ENCODE peak calls at places on chromosome 19, in six cellular contexts. L is ovary, D is K562, X is endothelial cell of umbilical vein, Q is HepG2, B is breast epithelium. S is an unnamed sample.

GRCh38 chr19:49855676-49856573 is 5.0 kb downstream of the PTOV1 start:
- DNase-seq in Q (no peak), L (no peak), D (no peak), B (no peak), X (no peak), S (no peak)

GRCh38 chr19:36420961-36421748 is 2.7 kb upstream of the ZFP82 start:
- DNase-seq in X (peak), B (peak), Q (no peak), D (no peak), L (no peak), S (no peak)

GRCh38 chr19:1073063-1073955 is 6.3 kb downstream of the ARHGAP45 start:
- DNase-seq in Q (no peak), B (no peak), X (no peak), L (no peak), D (peak), S (no peak)

GRCh38 chr19:35718345-35719041 is 690 bp downstream of the KMT2B start:
- DNase-seq in B (no peak), X (peak), Q (no peak), D (no peak), L (no peak), S (peak)

GRCh38 chr19:13004273-13004672 is 9.0 kb downstream of the NFIX start:
- DNase-seq in X (no peak), L (no peak), D (no peak), B (no peak), Q (no peak), S (no peak)

GRCh38 chr19:57191141-57192063 is at the start of gene ZNF264:
- DNase-seq in Q (peak), B (peak), X (peak), L (peak), D (peak), S (peak)

GRCh38 chr19:1284293-1284978 is 1.2 kb upstream of the EFNA2 start:
- DNase-seq in D (no peak), X (no peak), B (no peak), L (no peak), Q (no peak), S (no peak)

GRCh38 chr19:14146789-14147216 is 10.4 kb upstream of the ASF1B start:
- DNase-seq in D (no peak), X (no peak), Q (no peak), B (no peak), L (no peak), S (peak)

GRCh38 chr19:55253842-55254624 is 4.8 kb downstream of the PPP6R1 start:
- DNase-seq in L (no peak), B (no peak), D (no peak), X (peak), Q (no peak), S (no peak)

GRCh38 chr19:35458821-35459391 is 10.8 kb downstream of the FFAR2 start:
- DNase-seq in X (peak), L (no peak), D (no peak), Q (peak), B (no peak), S (no peak)

GRCh38 chr19:12788682-12789097 is 2.6 kb upstream of the JUNB start:
- DNase-seq in X (peak), D (no peak), B (no peak), Q (peak), L (peak), S (no peak)

GRCh38 chr19:7687177-7687576 is 6.5 kb downstream of the TRAPPC5 start:
- DNase-seq in X (no peak), D (no peak), Q (no peak), B (no peak), L (no peak), S (no peak)

GRCh38 chr19:34220472-34221063 is 33.8 kb upstream of the GARRE1 start:
- DNase-seq in X (peak), D (peak), B (peak), L (peak), Q (peak), S (no peak)

GRCh38 chr19:55179570-55180484 is at the start of gene SYT5:
- DNase-seq in X (no peak), D (peak), Q (no peak), L (peak), B (no peak), S (no peak)

GRCh38 chr19:13082192-13083007 is 20.3 kb downstream of the LYL1 start:
- DNase-seq in L (no peak), B (no peak), D (peak), X (peak), Q (peak), S (no peak)

GRCh38 chr19:14366529-14366928 is 14.7 kb upstream of the ADGRE5 start:
- DNase-seq in X (peak), B (peak), Q (peak), D (peak), L (no peak), S (no peak)

GRCh38 chr19:51166846-51167490 is 24.9 kb downstream of the SIGLEC7 start:
- DNase-seq in L (no peak), X (no peak), B (no peak), D (no peak), Q (no peak), S (no peak)

GRCh38 chr19:10290876-10291553 is 1.3 kb downstream of the ICAM5 start:
- DNase-seq in B (no peak), Q (peak), L (peak), X (no peak), D (peak), S (no peak)

GRCh38 chr19:11446652-11447301 is 11.3 kb downstream of the PRKCSH start:
- DNase-seq in L (no peak), Q (no peak), B (no peak), X (peak), D (peak), S (peak)

GRCh38 chr19:6765738-6766356 is 1.4 kb downstream of the SH2D3A start:
- DNase-seq in B (peak), Q (peak), D (no peak), X (no peak), L (no peak), S (no peak)

GRCh38 chr19:35093941-35094647 is 21.5 kb upstream of the FXYD3 start:
- DNase-seq in L (no peak), X (no peak), B (no peak), D (no peak), Q (no peak), S (no peak)

GRCh38 chr19:29404015-29404414 is 121.8 kb upstream of the VSTM2B start:
- DNase-seq in Q (no peak), D (no peak), X (no peak), B (no peak), L (no peak), S (no peak)

GRCh38 chr19:14566712-14567077 is 5.2 kb downstream of the NDUFB7 start:
- DNase-seq in Q (no peak), L (no peak), X (no peak), D (no peak), B (no peak), S (no peak)

GRCh38 chr19:50414850-50415660 is 3.7 kb upstream of the SPIB start:
- DNase-seq in X (peak), Q (peak), D (peak), B (no peak), L (peak), S (peak)

GRCh38 chr19:40367577-40368434 is 19.3 kb downstream of the PLD3 start:
- DNase-seq in X (no peak), D (no peak), B (no peak), L (no peak), Q (no peak), S (no peak)

GRCh38 chr19:29263305-29264080 is 50.5 kb upstream of the UQCRFS1 start:
- DNase-seq in D (peak), B (no peak), X (no peak), Q (peak), L (no peak), S (peak)

GRCh38 chr19:632228-633067 is 889 bp downstream of the POLRMT start:
- DNase-seq in X (peak), L (no peak), B (no peak), D (peak), Q (peak), S (no peak)

GRCh38 chr19:41441321-41441945 is 1.5 kb upstream of the ERICH4 start:
- DNase-seq in B (peak), Q (no peak), L (no peak), D (no peak), X (no peak), S (no peak)

GRCh38 chr19:9808855-9809646 is 9.8 kb downstream of the FBXL12 start:
- DNase-seq in L (no peak), Q (no peak), D (no peak), X (no peak), B (no peak), S (no peak)

GRCh38 chr19:5394907-5395505 is 54.4 kb upstream of the PTPRS start:
- DNase-seq in D (no peak), L (no peak), B (no peak), X (no peak), Q (no peak), S (no peak)

GRCh38 chr19:17346109-17346671 is 8.8 kb downstream of the GTPBP3 start:
- DNase-seq in D (peak), B (peak), X (peak), Q (peak), L (peak), S (no peak)

GRCh38 chr19:48678201-48678600 is 5.4 kb upstream of the NTN5 start:
- DNase-seq in Q (no peak), B (no peak), X (no peak), L (no peak), D (peak), S (no peak)

GRCh38 chr19:40366697-40367561 is 18.4 kb downstream of the PLD3 start:
- DNase-seq in B (no peak), X (no peak), D (peak), Q (no peak), L (no peak), S (no peak)

GRCh38 chr19:1238373-1239303 is 833 bp upstream of the CBARP start:
- DNase-seq in Q (no peak), X (no peak), L (no peak), B (no peak), D (no peak), S (no peak)

GRCh38 chr19:41327499-41328156 is 17.7 kb downstream of the CCDC97 start:
- DNase-seq in B (peak), Q (no peak), X (peak), D (peak), L (no peak), S (peak)

GRCh38 chr19:55654323-55654832 is 457 bp upstream of the U2AF2 start:
- DNase-seq in B (peak), X (peak), L (peak), Q (peak), D (peak), S (peak)

GRCh38 chr19:32223595-32224370 is 121.6 kb upstream of the ZNF507 start:
- DNase-seq in X (no peak), B (no peak), Q (no peak), D (no peak), L (peak), S (no peak)

GRCh38 chr19:54162884-54163283 is 3.4 kb upstream of the LENG1 start:
- DNase-seq in Q (no peak), D (no peak), L (no peak), X (no peak), B (no peak), S (no peak)
- TF ChIP-seq POLR2A in Q (no peak), D (no peak), L (no peak), X (no peak), B (no peak), S (no peak)

DNA sequence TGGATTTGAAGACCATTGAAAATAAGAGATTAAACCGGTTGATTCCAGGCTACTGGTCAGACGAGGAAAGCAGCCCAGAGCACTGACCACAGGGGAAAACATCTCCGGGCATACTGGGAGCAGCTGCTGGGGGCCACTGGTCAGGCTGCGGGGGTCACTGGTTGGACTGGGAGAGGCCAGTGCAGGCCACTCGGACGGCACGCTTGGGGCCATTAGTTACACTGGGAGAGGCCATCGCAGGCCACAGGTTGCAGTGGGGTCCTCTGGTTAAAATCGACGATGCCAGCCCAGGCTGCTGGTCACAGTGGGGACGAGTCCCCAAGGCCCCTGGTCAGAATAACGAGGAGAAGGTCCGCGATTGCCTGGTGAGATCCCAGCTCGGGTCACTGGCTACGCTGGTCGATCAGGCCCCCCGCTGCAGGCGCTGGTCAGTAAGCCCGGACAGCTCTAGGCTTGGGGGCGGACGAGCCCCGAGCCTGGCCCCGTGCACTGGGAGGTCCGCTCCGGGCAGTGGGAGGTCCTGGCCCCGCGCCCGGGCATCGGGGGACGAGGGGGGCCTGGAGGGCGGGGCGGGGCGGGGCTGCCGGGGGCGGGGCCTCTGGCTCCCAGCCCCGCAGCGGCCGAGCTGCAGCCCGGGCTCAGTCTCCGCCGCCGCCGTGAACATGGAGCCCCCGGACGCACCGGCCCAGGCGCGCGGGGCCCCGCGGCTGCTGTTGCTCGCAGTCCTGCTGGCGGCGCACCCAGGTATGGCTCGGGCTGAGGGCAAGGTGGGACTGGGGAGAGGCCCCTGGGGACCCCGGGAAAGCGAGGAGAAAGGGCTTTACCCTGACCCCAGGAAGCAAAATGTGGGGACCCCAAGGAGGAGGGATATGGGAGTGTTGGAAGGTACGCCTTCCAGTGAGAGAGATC is at the start of gene BCAM:
- DNase-seq in D (peak), L (peak), B (peak), X (peak), Q (peak), S (no peak)
- TF ChIP-seq POLR2A in D (no peak), L (no peak), B (no peak), X (peak), Q (no peak), S (no peak)

GRCh38 chr19:44814517-44814916 is 5.6 kb downstream of the BCAM start:
- DNase-seq in Q (no peak), X (no peak), D (no peak), L (no peak), B (no peak), S (no peak)
- TF ChIP-seq POLR2A in Q (no peak), X (no peak), D (no peak), L (no peak), B (no peak), S (no peak)

DNA sequence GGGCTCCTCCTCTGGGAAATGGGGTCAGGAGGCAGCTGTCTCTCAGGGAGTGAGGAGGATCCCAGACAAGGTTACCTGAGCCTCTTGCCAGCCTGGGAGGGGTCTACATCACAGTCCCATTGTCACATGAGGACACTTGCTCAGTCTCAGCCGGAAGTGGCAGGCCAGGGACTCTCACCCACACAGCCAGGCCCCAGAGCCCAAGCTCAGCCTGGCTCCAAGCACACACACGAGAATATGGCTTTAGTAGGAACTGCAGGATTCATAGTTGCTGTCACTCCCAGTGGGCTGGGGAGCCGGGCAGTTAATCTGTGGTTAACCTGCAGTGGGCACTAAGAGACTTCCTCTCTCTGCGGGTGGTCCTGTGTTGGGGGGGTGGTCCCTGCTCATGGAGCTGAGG is 15.8 kb upstream of the RELB start:
- DNase-seq in L (no peak), D (no peak), Q (no peak), X (no peak), B (no peak), S (no peak)
- TF ChIP-seq POLR2A in L (no peak), D (no peak), Q (no peak), X (no peak), B (no peak), S (no peak)

GRCh38 chr19:38619361-38620174 is 580 bp downstream of the EIF3K start:
- DNase-seq in Q (no peak), X (no peak), D (no peak), L (no peak), B (no peak), S (no peak)

GRCh38 chr19:38617764-38618589 is at the start of gene MAP4K1:
- DNase-seq in D (no peak), X (no peak), Q (no peak), L (peak), B (no peak), S (no peak)

GRCh38 chr19:38617283-38617763 is 430 bp downstream of the MAP4K1 start:
- DNase-seq in D (no peak), L (no peak), B (no peak), Q (no peak), X (no peak), S (no peak)

GRCh38 chr19:38616265-38616664 is 1.5 kb downstream of the MAP4K1 start:
- DNase-seq in D (no peak), B (no peak), L (no peak), Q (no peak), X (no peak), S (no peak)

DNA sequence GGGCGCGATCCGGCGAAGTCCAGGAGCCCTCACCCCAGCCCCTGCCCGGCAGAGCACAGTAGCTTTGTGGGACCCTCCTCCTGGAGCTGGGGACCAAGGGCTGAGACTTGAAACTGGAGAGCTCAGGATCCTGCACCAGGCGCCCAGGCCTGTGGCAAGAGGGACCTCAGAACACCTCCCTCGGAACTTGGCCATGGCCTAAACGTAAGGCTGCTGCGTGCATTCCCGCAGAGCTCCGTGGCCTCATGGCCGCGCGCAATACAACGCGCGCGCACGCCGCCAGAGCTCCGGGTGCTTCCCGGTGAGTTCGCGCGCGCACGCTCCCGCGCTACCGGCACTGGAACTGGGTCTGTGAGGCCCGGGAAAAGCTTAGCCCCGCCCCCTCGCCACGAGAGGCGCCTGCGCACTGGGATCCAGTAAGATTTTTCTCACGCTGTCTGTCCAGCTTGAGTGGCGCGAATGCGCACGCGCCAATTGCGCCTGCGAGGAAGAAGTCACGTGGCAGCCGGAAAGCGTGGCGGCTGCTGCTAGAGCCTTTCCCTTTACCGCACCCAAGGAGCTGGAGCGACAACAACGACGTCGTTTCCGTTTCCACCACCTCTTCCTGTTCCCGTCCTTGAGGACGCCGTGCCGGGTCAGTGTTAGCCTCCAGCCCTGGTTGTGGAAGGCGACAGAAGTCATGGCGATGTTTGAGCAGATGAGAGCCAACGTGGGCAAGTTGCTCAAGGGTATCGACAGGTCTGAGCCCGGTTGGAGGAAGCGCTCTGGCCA is at the start of gene EIF3K:
- DNase-seq in Q (peak), X (peak), B (peak), L (peak), D (peak), S (peak)
- TF ChIP-seq POLR2A in Q (peak), X (peak), B (peak), L (peak), D (peak), S (peak)

GRCh38 chr19:18648971-18649310 is 12.1 kb downstream of the KLHL26 start:
- DNase-seq in X (no peak), B (no peak), D (no peak), Q (no peak), L (no peak), S (no peak)

GRCh38 chr19:18650468-18651001 is 13.7 kb downstream of the KLHL26 start:
- DNase-seq in L (peak), D (peak), B (no peak), Q (no peak), X (peak), S (no peak)

GRCh38 chr19:18647807-18648206 is 11.0 kb downstream of the KLHL26 start:
- DNase-seq in Q (no peak), D (no peak), X (no peak), L (no peak), B (no peak), S (no peak)

GRCh38 chr19:18650048-18650435 is 13.2 kb downstream of the KLHL26 start:
- DNase-seq in B (no peak), Q (no peak), D (no peak), L (peak), X (peak), S (no peak)

DNA sequence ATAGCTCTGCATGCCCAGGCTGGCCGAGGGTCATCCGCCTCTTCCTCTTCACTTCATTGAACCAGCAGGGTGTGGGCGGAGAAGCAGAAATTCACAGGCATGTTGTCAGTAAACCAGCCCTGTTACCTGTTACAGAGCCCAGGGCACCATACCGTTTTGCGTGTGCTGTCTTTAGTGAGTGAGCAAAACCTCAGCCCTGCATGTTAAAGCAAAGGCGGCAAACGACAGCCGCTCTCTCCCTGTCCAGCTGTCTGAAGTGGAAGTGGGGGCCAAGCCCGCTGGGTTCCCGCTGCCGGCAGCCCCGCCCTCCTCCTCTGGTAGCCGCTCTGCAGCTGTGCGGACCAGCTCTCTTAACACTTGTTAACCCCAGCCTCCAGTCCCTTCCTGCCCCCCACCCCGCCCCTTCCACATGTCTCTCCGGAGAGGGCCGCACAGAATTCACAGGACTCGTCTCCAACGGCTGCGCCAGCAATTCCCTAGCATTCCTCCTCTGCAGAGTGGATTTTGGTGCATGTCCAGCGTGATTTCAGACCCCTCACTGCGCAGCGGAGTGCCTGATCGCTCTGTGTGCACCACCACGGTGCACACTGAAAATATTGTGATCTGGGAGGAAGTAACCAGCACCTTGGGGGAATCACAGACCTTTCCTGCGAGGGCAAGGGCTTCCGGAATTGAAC is 12.7 kb downstream of the KLHL26 start:
- DNase-seq in Q (no peak), B (no peak), X (peak), D (no peak), L (peak), S (no peak)
- TF ChIP-seq POLR2A in Q (no peak), B (no peak), X (no peak), D (no peak), L (no peak), S (no peak)